ENCODE peak calls at places on chromosomes 16 and 17, in five cellular contexts. F is K562, M is HCT116, R is GM12878, E is HepG2. D is an unnamed sample.
A peak's percentile ranks its signal among the peaks of the same experiment; 100 is the strongest.

GRCh38 chr16:58814348-58814801 is 80.3 kb upstream of the GOT2 start:
- DNase-seq in F (peak; percentile 61), M (peak; percentile 7), R (no peak), E (peak; percentile 16), D (peak; percentile 13)

GRCh38 chr17:27571563-27572129 is 59.3 kb upstream of the LGALS9 start:
- DNase-seq in F (no peak), M (no peak), R (no peak), E (no peak), D (no peak)

GRCh38 chr16:8867483-8868271 is 1.1 kb downstream of the CARHSP1 start:
- DNase-seq in F (peak; percentile 55), M (no peak), R (no peak), E (no peak), D (no peak)

GRCh38 chr17:10036511-10037061 is 131.5 kb upstream of the RCVRN start:
- DNase-seq in F (no peak), M (no peak), R (no peak), E (peak; percentile 52), D (no peak)

GRCh38 chr16:67296422-67296821 is 17.1 kb downstream of the PLEKHG4 start:
- DNase-seq in F (no peak), M (no peak), R (no peak), E (no peak), D (no peak)

GRCh38 chr16:51542856-51543510 is 391.9 kb upstream of the SALL1 start:
- DNase-seq in F (no peak), M (no peak), R (no peak), E (no peak), D (no peak)

GRCh38 chr17:40493697-40494096 is 7.7 kb downstream of the TNS4 start:
- DNase-seq in F (no peak), M (no peak), R (no peak), E (no peak), D (no peak)

GRCh38 chr16:934178-934577 is 36.6 kb downstream of the LMF1 start:
- DNase-seq in F (no peak), M (no peak), R (no peak), E (no peak), D (no peak)

GRCh38 chr16:23567602-23568001 is 10.1 kb downstream of the UBFD1 start:
- DNase-seq in F (no peak), M (no peak), R (no peak), E (no peak), D (no peak)

GRCh38 chr17:79160980-79161621 is 86.5 kb downstream of the ENGASE start:
- DNase-seq in F (peak; percentile 8), M (no peak), R (no peak), E (no peak), D (no peak)

GRCh38 chr17:27670791-27671590 is 40.0 kb downstream of the LGALS9 start:
- DNase-seq in F (no peak), M (no peak), R (no peak), E (no peak), D (no peak)

GRCh38 chr17:51203838-51204237 is 37.6 kb downstream of the NME2 start:
- DNase-seq in F (no peak), M (no peak), R (no peak), E (no peak), D (no peak)

GRCh38 chr16:86632206-86632605 is 53.9 kb downstream of the FOXL1 start:
- DNase-seq in F (no peak), M (no peak), R (no peak), E (no peak), D (no peak)

GRCh38 chr17:39529455-39529854 is 68.2 kb downstream of the CDK12 start:
- DNase-seq in F (peak; percentile 61), M (no peak), R (no peak), E (no peak), D (no peak)

GRCh38 chr16:12252616-12253015 is 276.1 kb downstream of the SNX29 start:
- DNase-seq in F (no peak), M (no peak), R (no peak), E (no peak), D (no peak)

GRCh38 chr16:81253141-81253540 is 14.7 kb downstream of the BCO1 start:
- DNase-seq in F (no peak), M (no peak), R (no peak), E (no peak), D (no peak)

GRCh38 chr16:728131-728889 is 1.4 kb downstream of the HAGHL start:
- DNase-seq in F (peak; percentile 95), M (peak; percentile 86), R (no peak), E (no peak), D (no peak)

GRCh38 chr16:66468321-66468965 is 41.3 kb downstream of the BEAN1 start:
- DNase-seq in F (no peak), M (no peak), R (no peak), E (no peak), D (no peak)

GRCh38 chr17:45246861-45247428 is 14.9 kb downstream of the SPATA32 start:
- DNase-seq in F (peak; percentile 43), M (no peak), R (no peak), E (no peak), D (no peak)

GRCh38 chr16:70678898-70679652 is 6.8 kb downstream of the MTSS2 start:
- DNase-seq in F (no peak), M (no peak), R (no peak), E (no peak), D (no peak)

GRCh38 chr17:81471804-81472456 is 40.7 kb downstream of the ACTG1 start:
- DNase-seq in F (peak; percentile 95), M (peak; percentile 99), R (no peak), E (peak; percentile 42), D (no peak)

GRCh38 chr17:81576621-81577277 is 24.6 kb upstream of the FAAP100 start:
- DNase-seq in F (no peak), M (no peak), R (no peak), E (peak; percentile 89), D (no peak)

GRCh38 chr16:2475413-2476344 is 752 bp downstream of the TBC1D24 start:
- DNase-seq in F (peak; percentile 45), M (no peak), R (no peak), E (no peak), D (no peak)

GRCh38 chr17:32323784-32324590 is 18.0 kb downstream of the C17orf75 start:
- DNase-seq in F (no peak), M (no peak), R (no peak), E (no peak), D (no peak)

GRCh38 chr16:19210175-19210924 is 42.3 kb downstream of the SYT17 start:
- DNase-seq in F (no peak), M (peak; percentile 27), R (peak; percentile 79), E (no peak), D (no peak)

GRCh38 chr17:14833201-14833773 is 431.8 kb downstream of the PMP22 start:
- DNase-seq in F (no peak), M (no peak), R (no peak), E (no peak), D (no peak)

GRCh38 chr16:73202176-73202729 is 154.3 kb upstream of the ZFHX3 start:
- DNase-seq in F (no peak), M (no peak), R (no peak), E (peak; percentile 55), D (no peak)

GRCh38 chr16:70402916-70403659 is 35.8 kb downstream of the ST3GAL2 start:
- DNase-seq in F (no peak), M (no peak), R (no peak), E (peak; percentile 44), D (no peak)

GRCh38 chr16:13120557-13120956 is 219.2 kb downstream of the SHISA9 start:
- DNase-seq in F (no peak), M (no peak), R (no peak), E (no peak), D (no peak)

GRCh38 chr17:45861185-45861584 is 16.5 kb downstream of the SPPL2C start:
- DNase-seq in F (no peak), M (no peak), R (no peak), E (no peak), D (no peak)

GRCh38 chr17:59496178-59496577 is 69.2 kb upstream of the DHX40 start:
- DNase-seq in F (no peak), M (no peak), R (no peak), E (no peak), D (no peak)

GRCh38 chr16:30005341-30006094 is 5.3 kb downstream of the DOC2A start:
- DNase-seq in F (peak; percentile 61), M (no peak), R (no peak), E (peak; percentile 54), D (no peak)
- TF ChIP-seq YY1 in F (peak; percentile 15), M (peak; percentile 41), R (peak; percentile 91), E (peak; percentile 57), D (peak; percentile 85)

GRCh38 chr17:1270210-1271019 is at the start of gene BHLHA9:
- DNase-seq in F (no peak), M (no peak), R (no peak), E (no peak), D (no peak)
- TF ChIP-seq EZH2 in F (no peak), M (no peak), R (no peak), E (no peak), D (no peak)

DNA sequence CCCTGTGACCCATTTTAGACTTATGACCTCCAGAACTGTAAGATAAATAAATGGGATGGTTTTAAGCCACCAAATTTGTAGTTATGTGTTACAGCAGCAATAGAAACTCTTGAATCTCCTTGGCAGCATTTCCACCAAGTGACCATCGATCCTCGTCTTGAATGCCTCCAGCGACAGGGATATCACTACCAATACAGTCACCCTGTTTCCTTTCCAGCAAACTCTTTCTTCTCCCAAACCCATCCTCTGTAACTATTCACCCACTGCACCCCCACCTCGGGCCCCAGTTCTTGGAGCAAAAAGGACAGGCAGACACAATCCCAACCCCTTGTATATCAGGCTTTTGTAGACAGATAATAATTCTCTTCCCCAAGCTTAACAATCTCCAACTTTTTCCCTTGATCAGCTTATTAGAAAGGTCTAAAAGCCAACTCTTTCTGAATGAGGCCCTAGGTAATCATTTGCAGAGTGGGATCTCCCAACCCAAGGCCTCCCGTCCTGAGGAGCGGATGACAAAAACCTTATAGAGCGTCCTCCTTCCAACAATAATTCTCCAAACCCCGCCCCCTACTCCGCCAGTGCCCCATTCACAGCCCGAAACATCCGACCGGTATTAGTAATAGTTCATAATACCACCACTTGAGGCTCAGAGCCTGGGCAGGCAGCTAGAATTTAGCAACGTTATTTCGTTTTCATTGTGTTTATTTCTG is 14.7 kb upstream of the PLLP start:
- DNase-seq in F (no peak), M (no peak), R (no peak), E (peak; percentile 71), D (no peak)
- TF ChIP-seq YY1 in F (no peak), M (no peak), R (no peak), E (no peak), D (no peak)

GRCh38 chr17:36837616-36838272 is 99.5 kb upstream of the LHX1 start:
- DNase-seq in F (no peak), M (no peak), R (no peak), E (no peak), D (no peak)

GRCh38 chr17:36837193-36837592 is 100.1 kb upstream of the LHX1 start:
- DNase-seq in F (no peak), M (no peak), R (no peak), E (no peak), D (no peak)

GRCh38 chr17:36839256-36839655 is 98.0 kb upstream of the LHX1 start:
- DNase-seq in F (no peak), M (no peak), R (no peak), E (no peak), D (no peak)

GRCh38 chr17:36833279-36833678 is 104.0 kb upstream of the LHX1 start:
- DNase-seq in F (no peak), M (no peak), R (no peak), E (no peak), D (no peak)

GRCh38 chr17:36835036-36835435 is 102.2 kb upstream of the LHX1 start:
- DNase-seq in F (no peak), M (no peak), R (no peak), E (no peak), D (no peak)
- TF ChIP-seq EZH2 in F (no peak), M (no peak), R (no peak), E (no peak), D (no peak)

GRCh38 chr17:41619162-41619933 is 5.0 kb downstream of the KRT17 start:
- DNase-seq in F (no peak), M (no peak), R (no peak), E (no peak), D (no peak)
- TF ChIP-seq YY1 in F (no peak), M (no peak), R (no peak), E (no peak), D (no peak)